ENCODE peak calls at places on chromosomes 16 and 17, in five cellular contexts. E is K562, T is H1, C is HepG2, S is GM12878. V is an unnamed sample.

GRCh38 chr17:36610472-36610871 is 9.1 kb downstream of the MRM1 start:
- DNase-seq in E (peak; percentile 61), T (no peak), C (no peak), S (no peak), V (no peak)

GRCh38 chr16:73154063-73154870 is 106.3 kb upstream of the ZFHX3 start:
- DNase-seq in E (no peak), T (no peak), C (no peak), S (no peak), V (no peak)

GRCh38 chr16:10314811-10315210 is 71.0 kb upstream of the ATF7IP2 start:
- DNase-seq in E (peak; percentile 42), T (no peak), C (peak; percentile 65), S (no peak), V (no peak)

GRCh38 chr16:67580202-67580601 is 17.9 kb downstream of the CTCF start:
- DNase-seq in E (no peak), T (no peak), C (no peak), S (no peak), V (no peak)

GRCh38 chr17:77831497-77832179 is 126.9 kb upstream of the TNRC6C start:
- DNase-seq in E (no peak), T (no peak), C (no peak), S (no peak), V (no peak)

GRCh38 chr17:42653179-42654124 is 5.6 kb upstream of the TUBG2 start:
- DNase-seq in E (peak; percentile 45), T (no peak), C (no peak), S (no peak), V (no peak)

GRCh38 chr16:81778861-81779539 is at the start of gene PLCG2:
- DNase-seq in E (peak; percentile 91), T (no peak), C (no peak), S (no peak), V (peak; percentile 47)

GRCh38 chr16:23140082-23140481 is 9.2 kb downstream of the USP31 start:
- DNase-seq in E (no peak), T (no peak), C (no peak), S (no peak), V (no peak)

GRCh38 chr17:63041722-63042121 is 75.7 kb downstream of the TANC2 start:
- DNase-seq in E (no peak), T (no peak), C (no peak), S (no peak), V (no peak)

GRCh38 chr17:78144146-78144719 is 2.0 kb upstream of the C17orf99 start:
- DNase-seq in E (peak; percentile 92), T (no peak), C (no peak), S (no peak), V (no peak)

GRCh38 chr17:77882481-77883212 is 75.9 kb upstream of the TNRC6C start:
- DNase-seq in E (peak; percentile 16), T (no peak), C (peak; percentile 18), S (peak; percentile 60), V (no peak)

GRCh38 chr17:72134560-72135399 is 14.0 kb downstream of the SOX9 start:
- DNase-seq in E (no peak), T (no peak), C (no peak), S (no peak), V (no peak)

GRCh38 chr17:72176902-72177660 is 56.3 kb downstream of the SOX9 start:
- DNase-seq in E (no peak), T (no peak), C (no peak), S (no peak), V (no peak)

GRCh38 chr17:80153004-80153403 is 6.1 kb upstream of the EIF4A3 start:
- DNase-seq in E (no peak), T (no peak), C (no peak), S (peak; percentile 56), V (no peak)

GRCh38 chr17:80154166-80154565 is 7.2 kb upstream of the EIF4A3 start:
- DNase-seq in E (no peak), T (no peak), C (no peak), S (no peak), V (no peak)

GRCh38 chr17:80147035-80147939 is at the start of gene EIF4A3:
- DNase-seq in E (peak; percentile 99), T (peak; percentile 98), C (peak; percentile 99), S (peak; percentile 98), V (peak; percentile 99)

GRCh38 chr17:80152057-80152831 is 5.3 kb upstream of the EIF4A3 start:
- DNase-seq in E (peak; percentile 45), T (no peak), C (no peak), S (no peak), V (no peak)

DNA sequence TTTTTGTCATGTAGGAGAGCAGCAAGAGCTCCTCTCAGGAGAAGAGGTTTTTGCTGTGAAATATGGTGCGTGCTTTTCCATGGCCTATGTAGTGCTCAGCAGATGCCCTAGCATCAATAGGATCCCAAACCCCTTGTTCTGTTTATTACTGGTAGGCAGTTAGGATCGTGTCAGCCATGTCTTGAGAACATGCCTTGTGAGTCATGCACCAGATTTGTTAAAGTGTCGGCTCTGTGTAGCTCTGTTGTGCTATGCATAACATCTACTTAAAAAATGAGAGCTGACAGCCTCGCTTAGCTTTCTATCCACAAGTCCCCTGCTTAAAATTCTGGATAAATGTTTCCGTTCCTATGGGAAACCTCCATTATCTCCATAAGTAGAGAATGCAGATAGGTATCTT is 4.4 kb upstream of the EIF4A3 start:
- DNase-seq in E (no peak), T (no peak), C (no peak), S (no peak), V (no peak)
- TF ChIP-seq CEBPB in E (no peak), T (no peak), C (no peak), S (no peak), V (no peak)

GRCh38 chr17:67388986-67389385 is 11.9 kb downstream of the PITPNC1 start:
- DNase-seq in E (no peak), T (no peak), C (no peak), S (no peak), V (no peak)

GRCh38 chr17:67385122-67385988 is 8.3 kb downstream of the PITPNC1 start:
- DNase-seq in E (no peak), T (no peak), C (no peak), S (no peak), V (no peak)

GRCh38 chr17:67390646-67391480 is 13.8 kb downstream of the PITPNC1 start:
- DNase-seq in E (no peak), T (no peak), C (peak; percentile 86), S (peak; percentile 87), V (peak; percentile 89)

GRCh38 chr17:67390006-67390645 is 13.0 kb downstream of the PITPNC1 start:
- DNase-seq in E (no peak), T (no peak), C (no peak), S (no peak), V (no peak)

GRCh38 chr17:67386965-67387551 is 10.0 kb downstream of the PITPNC1 start:
- DNase-seq in E (peak; percentile 70), T (no peak), C (peak; percentile 56), S (no peak), V (peak; percentile 64)
- TF ChIP-seq YY1 in E (peak; percentile 14), T (no peak), C (no peak), S (peak; percentile 55), V (no peak)

DNA sequence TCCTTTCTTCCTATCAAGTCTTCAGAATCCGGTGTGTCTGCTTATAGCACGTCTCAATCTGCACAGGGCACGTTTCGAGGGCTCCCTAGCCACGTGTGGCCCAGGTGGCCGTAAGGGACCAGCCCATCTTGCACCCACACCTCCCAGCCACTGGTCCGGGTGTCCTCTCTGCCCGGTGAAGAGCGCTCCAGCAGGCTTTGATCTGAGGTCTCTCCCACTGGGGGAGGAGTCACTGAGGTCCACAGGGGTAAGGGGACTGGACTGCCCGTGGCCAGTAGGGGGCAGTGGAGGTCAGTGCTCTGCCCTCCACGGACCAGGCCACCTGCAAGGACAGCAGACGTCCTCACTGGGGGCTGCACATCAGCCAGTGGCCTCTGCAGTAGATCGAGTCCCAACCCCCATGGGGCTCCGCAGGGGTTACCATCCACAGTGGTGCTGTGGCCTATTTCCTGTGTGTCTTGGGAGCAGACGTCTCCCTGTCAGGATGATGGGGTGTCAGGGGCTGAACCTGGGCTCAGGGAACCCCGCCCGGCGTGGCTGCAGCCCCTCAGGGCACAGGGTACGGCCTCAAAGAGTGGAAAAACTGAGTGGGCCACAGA is 204.1 kb upstream of the CIBAR2 start:
- DNase-seq in E (peak; percentile 95), T (no peak), C (peak; percentile 80), S (no peak), V (peak; percentile 83)
- TF ChIP-seq CEBPB in E (no peak), T (no peak), C (no peak), S (no peak), V (no peak)

GRCh38 chr17:59001158-59001814 is 105.4 kb downstream of the TRIM37 start:
- DNase-seq in E (peak; percentile 40), T (no peak), C (no peak), S (peak; percentile 88), V (no peak)
- TF ChIP-seq YY1 in E (no peak), T (no peak), C (no peak), S (no peak), V (no peak)

GRCh38 chr16:78259883-78260282 is 160.4 kb downstream of the WWOX start:
- DNase-seq in E (no peak), T (no peak), C (no peak), S (no peak), V (no peak)
- TF ChIP-seq CEBPB in E (no peak), T (no peak), C (no peak), S (no peak), V (no peak)

DNA sequence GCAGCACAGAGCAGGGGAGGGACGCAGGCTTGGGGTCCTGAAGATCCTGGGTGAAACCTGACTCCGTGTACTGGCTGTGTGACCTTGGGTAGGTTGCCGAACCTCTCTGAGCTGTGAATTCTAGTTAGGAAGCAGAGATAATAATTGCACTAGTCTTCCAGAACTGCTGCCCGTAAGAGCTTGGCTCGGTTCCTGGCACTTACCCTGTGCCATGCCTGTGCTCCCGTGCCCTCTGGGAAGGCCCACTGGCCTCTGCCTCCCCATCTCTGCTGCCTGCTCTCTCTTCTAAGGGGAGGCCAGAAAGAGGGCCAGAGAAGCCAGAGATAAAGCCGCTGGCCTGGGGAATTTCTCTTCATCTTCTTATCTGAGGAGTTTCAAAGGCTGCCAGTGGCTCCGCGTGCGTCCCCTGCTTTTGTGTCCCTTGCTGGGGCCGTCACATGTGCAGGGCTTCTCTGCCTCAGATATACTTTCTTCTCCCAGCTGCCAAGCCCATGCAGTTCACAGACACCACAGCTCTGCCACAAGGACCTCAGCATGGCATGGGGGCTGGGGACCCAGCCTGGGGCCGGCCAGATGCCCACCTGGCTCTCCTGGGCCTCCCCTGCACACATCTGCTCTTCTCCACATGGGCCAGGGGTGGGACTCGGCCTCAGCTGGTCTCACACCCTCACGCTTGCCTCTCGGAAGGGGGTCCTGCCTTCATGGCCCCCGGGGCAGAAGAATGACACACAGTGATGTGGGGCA is 145.2 kb downstream of the SDK2 start:
- DNase-seq in E (no peak), T (no peak), C (no peak), S (no peak), V (no peak)
- TF ChIP-seq YY1 in E (no peak), T (no peak), C (no peak), S (no peak), V (no peak)

V was measured in HCT116.